ENCODE peak calls at places on chromosomes 5 and 9, in seven cellular contexts. One of them, this sample, is unnamed.

GRCh38 chr9:114070188-114071103 is 7.7 kb downstream of the AMBP start:
- DNase-seq in stomach: no peak
- DNase-seq in heart right ventricle: no peak
- DNase-seq in brain microvascular endothelial cell: no peak
- DNase-seq in K562: no peak
- DNase-seq in fibroblast of the aortic adventitia: no peak
- DNase-seq in choroid plexus epithelial cell: no peak
- DNase-seq in this sample: no peak

GRCh38 chr5:126801174-126801991 is 24.4 kb downstream of the LMNB1 start:
- DNase-seq in stomach: no peak
- DNase-seq in heart right ventricle: no peak
- DNase-seq in brain microvascular endothelial cell: no peak
- DNase-seq in K562: no peak
- DNase-seq in fibroblast of the aortic adventitia: no peak
- DNase-seq in choroid plexus epithelial cell: no peak
- DNase-seq in this sample: no peak

GRCh38 chr5:178832618-178833201 is 27.0 kb upstream of the ZNF354B start:
- DNase-seq in stomach: no peak
- DNase-seq in heart right ventricle: no peak
- DNase-seq in brain microvascular endothelial cell: no peak
- DNase-seq in K562: peak
- DNase-seq in fibroblast of the aortic adventitia: no peak
- DNase-seq in choroid plexus epithelial cell: no peak
- DNase-seq in this sample: no peak

GRCh38 chr5:43514471-43514815 is 505 bp downstream of the C5orf34 start:
- DNase-seq in stomach: no peak
- DNase-seq in heart right ventricle: no peak
- DNase-seq in brain microvascular endothelial cell: peak
- DNase-seq in K562: no peak
- DNase-seq in fibroblast of the aortic adventitia: peak
- DNase-seq in choroid plexus epithelial cell: peak
- DNase-seq in this sample: peak

GRCh38 chr5:147576646-147577535 is 67.0 kb upstream of the DPYSL3 start:
- DNase-seq in stomach: peak
- DNase-seq in heart right ventricle: peak
- DNase-seq in brain microvascular endothelial cell: peak
- DNase-seq in K562: peak
- DNase-seq in fibroblast of the aortic adventitia: peak
- DNase-seq in choroid plexus epithelial cell: peak
- DNase-seq in this sample: no peak

GRCh38 chr5:98492258-98492657 is 281.2 kb upstream of the RGMB start:
- DNase-seq in stomach: no peak
- DNase-seq in heart right ventricle: no peak
- DNase-seq in brain microvascular endothelial cell: peak
- DNase-seq in K562: no peak
- DNase-seq in fibroblast of the aortic adventitia: no peak
- DNase-seq in choroid plexus epithelial cell: no peak
- DNase-seq in this sample: no peak

GRCh38 chr5:105659396-105659795 is 2011.3 kb downstream of the EFNA5 start:
- DNase-seq in stomach: no peak
- DNase-seq in heart right ventricle: no peak
- DNase-seq in brain microvascular endothelial cell: no peak
- DNase-seq in K562: no peak
- DNase-seq in fibroblast of the aortic adventitia: no peak
- DNase-seq in choroid plexus epithelial cell: no peak
- DNase-seq in this sample: no peak

GRCh38 chr9:121213136-121213806 is 11.6 kb upstream of the RAB14 start:
- DNase-seq in stomach: peak
- DNase-seq in heart right ventricle: peak
- DNase-seq in brain microvascular endothelial cell: peak
- DNase-seq in K562: peak
- DNase-seq in fibroblast of the aortic adventitia: peak
- DNase-seq in choroid plexus epithelial cell: peak
- DNase-seq in this sample: no peak

GRCh38 chr5:91101777-91102379 is 281.2 kb downstream of the ARRDC3 start:
- DNase-seq in stomach: peak
- DNase-seq in heart right ventricle: peak
- DNase-seq in brain microvascular endothelial cell: peak
- DNase-seq in K562: peak
- DNase-seq in fibroblast of the aortic adventitia: peak
- DNase-seq in choroid plexus epithelial cell: peak
- DNase-seq in this sample: peak

GRCh38 chr5:139820130-139820529 is 24.5 kb downstream of the PSD2 start:
- DNase-seq in stomach: no peak
- DNase-seq in heart right ventricle: no peak
- DNase-seq in brain microvascular endothelial cell: no peak
- DNase-seq in K562: no peak
- DNase-seq in fibroblast of the aortic adventitia: no peak
- DNase-seq in choroid plexus epithelial cell: no peak
- DNase-seq in this sample: no peak

GRCh38 chr5:139816566-139816965 is 21.0 kb downstream of the PSD2 start:
- DNase-seq in stomach: no peak
- DNase-seq in heart right ventricle: no peak
- DNase-seq in brain microvascular endothelial cell: no peak
- DNase-seq in K562: no peak
- DNase-seq in fibroblast of the aortic adventitia: no peak
- DNase-seq in choroid plexus epithelial cell: no peak
- DNase-seq in this sample: no peak

GRCh38 chr5:139820606-139821005 is 25.0 kb downstream of the PSD2 start:
- DNase-seq in stomach: no peak
- DNase-seq in heart right ventricle: no peak
- DNase-seq in brain microvascular endothelial cell: no peak
- DNase-seq in K562: no peak
- DNase-seq in fibroblast of the aortic adventitia: no peak
- DNase-seq in choroid plexus epithelial cell: no peak
- DNase-seq in this sample: no peak

GRCh38 chr5:139817362-139817761 is 21.8 kb downstream of the PSD2 start:
- DNase-seq in stomach: no peak
- DNase-seq in heart right ventricle: no peak
- DNase-seq in brain microvascular endothelial cell: no peak
- DNase-seq in K562: no peak
- DNase-seq in fibroblast of the aortic adventitia: no peak
- DNase-seq in choroid plexus epithelial cell: no peak
- DNase-seq in this sample: no peak

DNA sequence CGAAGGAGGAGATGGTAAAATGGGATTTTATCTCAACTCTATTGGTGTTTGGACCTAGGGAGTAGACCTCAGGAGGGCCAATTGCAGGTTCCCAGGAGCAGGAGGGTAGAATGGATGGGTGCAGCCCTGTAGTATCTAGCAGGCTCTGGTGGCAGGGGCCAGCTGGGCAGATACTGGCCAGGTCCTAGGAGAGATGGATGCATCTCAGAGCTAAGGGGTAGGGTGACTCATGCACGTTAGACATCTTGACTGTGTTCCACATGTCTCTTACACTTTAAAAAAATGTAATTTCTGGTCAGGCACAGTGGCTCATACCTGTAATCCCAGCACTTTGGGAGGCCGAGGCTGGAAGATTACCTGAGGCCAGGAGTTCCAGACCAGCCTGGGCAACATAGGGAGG is 22.4 kb downstream of the PSD2 start:
- DNase-seq in stomach: no peak
- DNase-seq in heart right ventricle: no peak
- DNase-seq in brain microvascular endothelial cell: no peak
- DNase-seq in K562: no peak
- DNase-seq in fibroblast of the aortic adventitia: no peak
- DNase-seq in choroid plexus epithelial cell: no peak
- DNase-seq in this sample: no peak
- H3K4me3 ChIP-seq in stomach: no peak
- H3K4me3 ChIP-seq in heart right ventricle: no peak
- H3K4me3 ChIP-seq in brain microvascular endothelial cell: no peak
- H3K4me3 ChIP-seq in K562: no peak
- H3K4me3 ChIP-seq in fibroblast of the aortic adventitia: no peak
- H3K4me3 ChIP-seq in choroid plexus epithelial cell: no peak
- H3K4me3 ChIP-seq in this sample: no peak

GRCh38 chr9:83980395-83981125 is at the start of gene RMI1:
- DNase-seq in stomach: peak
- DNase-seq in heart right ventricle: peak
- DNase-seq in brain microvascular endothelial cell: peak
- DNase-seq in K562: peak
- DNase-seq in fibroblast of the aortic adventitia: peak
- DNase-seq in choroid plexus epithelial cell: peak
- DNase-seq in this sample: peak
- TF ChIP-seq CTCF in stomach: no peak
- TF ChIP-seq CTCF in heart right ventricle: no peak
- TF ChIP-seq CTCF in brain microvascular endothelial cell: no peak
- TF ChIP-seq CTCF in K562: peak
- TF ChIP-seq CTCF in fibroblast of the aortic adventitia: no peak
- TF ChIP-seq CTCF in choroid plexus epithelial cell: peak
- TF ChIP-seq CTCF in this sample: no peak

DNA sequence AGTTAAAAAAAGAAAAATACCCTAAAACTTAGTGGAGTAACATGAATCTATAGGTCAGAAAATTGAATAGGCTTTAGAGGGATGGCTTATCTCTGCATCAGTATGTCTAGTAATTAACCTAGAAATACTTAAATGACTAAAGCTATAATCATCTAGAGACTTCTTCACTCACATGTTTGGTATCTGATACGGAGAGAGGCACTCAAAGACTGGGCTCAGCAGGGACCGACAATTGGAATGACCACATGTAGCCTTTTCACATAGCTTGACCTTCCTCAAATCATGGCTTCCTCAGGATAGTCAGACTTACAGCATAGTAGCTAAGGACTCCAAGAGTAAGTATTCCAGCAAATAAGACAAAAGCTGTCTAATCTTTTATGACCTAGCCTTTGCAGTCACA is 105.3 kb upstream of the RORB start:
- DNase-seq in stomach: no peak
- DNase-seq in heart right ventricle: no peak
- DNase-seq in brain microvascular endothelial cell: no peak
- DNase-seq in K562: no peak
- DNase-seq in fibroblast of the aortic adventitia: no peak
- DNase-seq in choroid plexus epithelial cell: no peak
- DNase-seq in this sample: no peak
- H3K4me3 ChIP-seq in stomach: no peak
- H3K4me3 ChIP-seq in heart right ventricle: no peak
- H3K4me3 ChIP-seq in brain microvascular endothelial cell: no peak
- H3K4me3 ChIP-seq in K562: no peak
- H3K4me3 ChIP-seq in fibroblast of the aortic adventitia: no peak
- H3K4me3 ChIP-seq in choroid plexus epithelial cell: no peak
- H3K4me3 ChIP-seq in this sample: no peak

GRCh38 chr9:135780626-135781025 is 78.6 kb downstream of the KCNT1 start:
- DNase-seq in stomach: no peak
- DNase-seq in heart right ventricle: no peak
- DNase-seq in brain microvascular endothelial cell: no peak
- DNase-seq in K562: no peak
- DNase-seq in fibroblast of the aortic adventitia: no peak
- DNase-seq in choroid plexus epithelial cell: no peak
- DNase-seq in this sample: no peak

GRCh38 chr9:135782946-135783345 is 81.0 kb downstream of the KCNT1 start:
- DNase-seq in stomach: no peak
- DNase-seq in heart right ventricle: no peak
- DNase-seq in brain microvascular endothelial cell: no peak
- DNase-seq in K562: no peak
- DNase-seq in fibroblast of the aortic adventitia: no peak
- DNase-seq in choroid plexus epithelial cell: no peak
- DNase-seq in this sample: no peak

GRCh38 chr9:135786146-135786690 is 84.2 kb downstream of the KCNT1 start:
- DNase-seq in stomach: no peak
- DNase-seq in heart right ventricle: no peak
- DNase-seq in brain microvascular endothelial cell: no peak
- DNase-seq in K562: no peak
- DNase-seq in fibroblast of the aortic adventitia: no peak
- DNase-seq in choroid plexus epithelial cell: no peak
- DNase-seq in this sample: no peak

GRCh38 chr9:135785013-135785575 is 83.1 kb downstream of the KCNT1 start:
- DNase-seq in stomach: no peak
- DNase-seq in heart right ventricle: no peak
- DNase-seq in brain microvascular endothelial cell: no peak
- DNase-seq in K562: no peak
- DNase-seq in fibroblast of the aortic adventitia: no peak
- DNase-seq in choroid plexus epithelial cell: no peak
- DNase-seq in this sample: no peak

GRCh38 chr9:135783540-135784245 is 81.7 kb downstream of the KCNT1 start:
- DNase-seq in stomach: no peak
- DNase-seq in heart right ventricle: no peak
- DNase-seq in brain microvascular endothelial cell: no peak
- DNase-seq in K562: no peak
- DNase-seq in fibroblast of the aortic adventitia: no peak
- DNase-seq in choroid plexus epithelial cell: no peak
- DNase-seq in this sample: no peak
- TF ChIP-seq CTCF in stomach: no peak
- TF ChIP-seq CTCF in heart right ventricle: no peak
- TF ChIP-seq CTCF in brain microvascular endothelial cell: no peak
- TF ChIP-seq CTCF in K562: no peak
- TF ChIP-seq CTCF in fibroblast of the aortic adventitia: no peak
- TF ChIP-seq CTCF in choroid plexus epithelial cell: no peak
- TF ChIP-seq CTCF in this sample: no peak

DNA sequence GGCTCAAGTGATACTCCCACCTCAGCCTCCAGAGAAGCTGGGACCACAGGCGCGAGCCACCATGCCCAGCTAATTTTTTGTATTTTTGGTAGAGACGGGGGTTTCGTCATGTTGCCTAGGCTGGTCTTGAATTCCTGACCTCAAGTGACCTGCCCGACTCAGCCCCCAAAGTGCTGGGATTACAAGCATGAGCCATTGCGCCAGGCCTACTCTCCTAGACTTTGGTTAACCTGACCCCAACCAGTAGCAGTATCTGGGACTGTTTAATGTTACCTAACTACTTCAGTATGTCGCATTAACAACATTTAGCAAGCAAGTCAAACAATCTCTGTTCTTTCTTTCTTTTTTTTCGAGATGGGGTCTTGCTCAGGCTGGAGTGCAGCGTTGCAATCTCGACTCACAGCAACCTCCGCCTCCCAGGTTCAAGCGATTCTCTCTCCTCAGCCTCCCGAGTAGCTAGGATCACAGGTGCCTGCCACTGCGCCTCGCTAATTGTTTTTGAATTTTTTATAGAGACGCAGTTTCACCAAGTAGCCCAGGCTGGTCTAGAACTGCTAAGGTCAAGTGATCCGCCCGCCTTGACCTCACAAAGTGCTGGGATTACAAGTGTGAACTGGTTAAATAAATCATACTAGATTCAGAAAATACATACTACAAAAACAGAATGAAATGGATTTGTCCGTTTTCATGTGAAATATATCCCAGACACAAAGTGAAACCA is 2.0 kb downstream of the AK3 start:
- DNase-seq in stomach: no peak
- DNase-seq in heart right ventricle: no peak
- DNase-seq in brain microvascular endothelial cell: no peak
- DNase-seq in K562: no peak
- DNase-seq in fibroblast of the aortic adventitia: no peak
- DNase-seq in choroid plexus epithelial cell: peak
- DNase-seq in this sample: no peak
- H3K4me3 ChIP-seq in stomach: peak
- H3K4me3 ChIP-seq in heart right ventricle: no peak
- H3K4me3 ChIP-seq in brain microvascular endothelial cell: peak
- H3K4me3 ChIP-seq in K562: peak
- H3K4me3 ChIP-seq in fibroblast of the aortic adventitia: peak
- H3K4me3 ChIP-seq in choroid plexus epithelial cell: peak
- H3K4me3 ChIP-seq in this sample: peak

GRCh38 chr5:177601577-177602457 is 1.9 kb downstream of the B4GALT7 start:
- DNase-seq in stomach: peak
- DNase-seq in heart right ventricle: no peak
- DNase-seq in brain microvascular endothelial cell: no peak
- DNase-seq in K562: no peak
- DNase-seq in fibroblast of the aortic adventitia: peak
- DNase-seq in choroid plexus epithelial cell: peak
- DNase-seq in this sample: no peak
- TF ChIP-seq CTCF in stomach: no peak
- TF ChIP-seq CTCF in heart right ventricle: no peak
- TF ChIP-seq CTCF in brain microvascular endothelial cell: peak
- TF ChIP-seq CTCF in K562: no peak
- TF ChIP-seq CTCF in fibroblast of the aortic adventitia: no peak
- TF ChIP-seq CTCF in choroid plexus epithelial cell: peak
- TF ChIP-seq CTCF in this sample: peak

This sample was measured in kidney epithelial cell.